ENCODE peak calls at places on chromosome 10, in ten cellular contexts. One of them, this sample, is unnamed.

GRCh38 chr10:1417574-1417973 is 319.8 kb downstream of the ADARB2 start:
- DNase-seq in OCI-LY7: no peak
- DNase-seq in right lobe of liver: no peak
- DNase-seq in GM12878: no peak
- DNase-seq in fibroblast of lung: no peak
- DNase-seq in prostate gland: no peak
- DNase-seq in heart left ventricle: no peak
- DNase-seq in Peyer's patch: no peak
- DNase-seq in substantia nigra: no peak
- DNase-seq in brain microvascular endothelial cell: no peak
- DNase-seq in this sample: no peak

GRCh38 chr10:121158988-121159579 is 307.9 kb downstream of the WDR11 start:
- DNase-seq in OCI-LY7: no peak
- DNase-seq in right lobe of liver: no peak
- DNase-seq in fibroblast of lung: no peak
- DNase-seq in GM12878: no peak
- DNase-seq in substantia nigra: no peak
- DNase-seq in brain microvascular endothelial cell: no peak
- DNase-seq in prostate gland: peak
- DNase-seq in heart left ventricle: no peak
- DNase-seq in Peyer's patch: peak
- DNase-seq in this sample: no peak

GRCh38 chr10:62618576-62619408 is 185.7 kb upstream of the ADO start:
- DNase-seq in Peyer's patch: peak
- DNase-seq in heart left ventricle: peak
- DNase-seq in GM12878: no peak
- DNase-seq in fibroblast of lung: peak
- DNase-seq in right lobe of liver: no peak
- DNase-seq in substantia nigra: no peak
- DNase-seq in prostate gland: peak
- DNase-seq in OCI-LY7: peak
- DNase-seq in brain microvascular endothelial cell: peak
- DNase-seq in this sample: no peak

GRCh38 chr10:35300063-35300699 is 36.1 kb upstream of the CCNY start:
- DNase-seq in fibroblast of lung: peak
- DNase-seq in heart left ventricle: peak
- DNase-seq in brain microvascular endothelial cell: peak
- DNase-seq in Peyer's patch: peak
- DNase-seq in OCI-LY7: no peak
- DNase-seq in GM12878: peak
- DNase-seq in prostate gland: no peak
- DNase-seq in right lobe of liver: no peak
- DNase-seq in substantia nigra: no peak
- DNase-seq in this sample: no peak

GRCh38 chr10:117163061-117163953 is 25.2 kb upstream of the VAX1 start:
- DNase-seq in Peyer's patch: no peak
- DNase-seq in OCI-LY7: no peak
- DNase-seq in fibroblast of lung: no peak
- DNase-seq in substantia nigra: no peak
- DNase-seq in brain microvascular endothelial cell: no peak
- DNase-seq in prostate gland: no peak
- DNase-seq in right lobe of liver: peak
- DNase-seq in GM12878: no peak
- DNase-seq in heart left ventricle: no peak
- DNase-seq in this sample: no peak

GRCh38 chr10:91350651-91351081 is 59.5 kb upstream of the HECTD2 start:
- DNase-seq in heart left ventricle: no peak
- DNase-seq in OCI-LY7: no peak
- DNase-seq in right lobe of liver: no peak
- DNase-seq in brain microvascular endothelial cell: no peak
- DNase-seq in GM12878: no peak
- DNase-seq in fibroblast of lung: no peak
- DNase-seq in prostate gland: no peak
- DNase-seq in Peyer's patch: no peak
- DNase-seq in substantia nigra: no peak
- DNase-seq in this sample: no peak

GRCh38 chr10:77586719-77587423 is 50.7 kb downstream of the KCNMA1 start:
- DNase-seq in heart left ventricle: no peak
- DNase-seq in OCI-LY7: no peak
- DNase-seq in Peyer's patch: peak
- DNase-seq in brain microvascular endothelial cell: peak
- DNase-seq in fibroblast of lung: peak
- DNase-seq in GM12878: no peak
- DNase-seq in substantia nigra: no peak
- DNase-seq in right lobe of liver: no peak
- DNase-seq in prostate gland: peak
- DNase-seq in this sample: peak

GRCh38 chr10:19592276-19592675 is 224.0 kb upstream of the PLXDC2 start:
- DNase-seq in heart left ventricle: no peak
- DNase-seq in substantia nigra: no peak
- DNase-seq in OCI-LY7: no peak
- DNase-seq in right lobe of liver: no peak
- DNase-seq in Peyer's patch: peak
- DNase-seq in GM12878: no peak
- DNase-seq in fibroblast of lung: no peak
- DNase-seq in prostate gland: no peak
- DNase-seq in brain microvascular endothelial cell: peak
- DNase-seq in this sample: no peak

DNA sequence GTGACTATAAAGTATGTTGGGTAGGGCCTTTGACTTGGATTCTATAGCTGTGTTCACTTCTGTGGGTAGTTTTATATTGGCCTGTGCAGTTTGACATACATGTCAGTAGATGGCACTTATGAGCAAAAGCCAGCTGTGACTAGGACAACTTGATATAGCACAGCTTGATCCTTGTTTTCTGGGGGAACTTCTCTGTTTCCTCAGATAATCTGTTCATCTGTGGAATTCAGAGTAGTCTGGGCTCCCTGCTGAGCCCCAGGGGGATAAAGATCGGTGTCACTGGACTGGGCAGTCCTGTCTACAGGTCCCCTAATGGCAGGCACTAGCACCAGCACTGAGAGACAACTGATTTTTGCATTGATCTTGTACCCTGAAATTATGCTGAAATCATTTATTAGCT is 25.4 kb downstream of the CYP2C9 start:
- DNase-seq in Peyer's patch: no peak
- DNase-seq in prostate gland: no peak
- DNase-seq in brain microvascular endothelial cell: peak
- DNase-seq in substantia nigra: no peak
- DNase-seq in right lobe of liver: no peak
- DNase-seq in GM12878: no peak
- DNase-seq in fibroblast of lung: peak
- DNase-seq in heart left ventricle: no peak
- DNase-seq in OCI-LY7: peak
- DNase-seq in this sample: no peak
- H3K27ac ChIP-seq in Peyer's patch: no peak
- H3K27ac ChIP-seq in prostate gland: no peak
- H3K27ac ChIP-seq in brain microvascular endothelial cell: no peak
- H3K27ac ChIP-seq in substantia nigra: no peak
- H3K27ac ChIP-seq in right lobe of liver: no peak
- H3K27ac ChIP-seq in GM12878: no peak
- H3K27ac ChIP-seq in fibroblast of lung: no peak
- H3K27ac ChIP-seq in heart left ventricle: no peak
- H3K27ac ChIP-seq in OCI-LY7: no peak
- H3K27ac ChIP-seq in this sample: no peak

GRCh38 chr10:22551966-22552365 is 162.4 kb downstream of the PIP4K2A start:
- DNase-seq in OCI-LY7: no peak
- DNase-seq in right lobe of liver: no peak
- DNase-seq in brain microvascular endothelial cell: no peak
- DNase-seq in prostate gland: no peak
- DNase-seq in fibroblast of lung: no peak
- DNase-seq in Peyer's patch: no peak
- DNase-seq in substantia nigra: no peak
- DNase-seq in heart left ventricle: no peak
- DNase-seq in GM12878: no peak
- DNase-seq in this sample: no peak
- H3K27ac ChIP-seq in OCI-LY7: no peak
- H3K27ac ChIP-seq in right lobe of liver: no peak
- H3K27ac ChIP-seq in brain microvascular endothelial cell: no peak
- H3K27ac ChIP-seq in prostate gland: no peak
- H3K27ac ChIP-seq in fibroblast of lung: no peak
- H3K27ac ChIP-seq in Peyer's patch: no peak
- H3K27ac ChIP-seq in substantia nigra: no peak
- H3K27ac ChIP-seq in heart left ventricle: no peak
- H3K27ac ChIP-seq in GM12878: no peak
- H3K27ac ChIP-seq in this sample: no peak

GRCh38 chr10:129904323-129904722 is 59.8 kb downstream of the EBF3 start:
- DNase-seq in brain microvascular endothelial cell: no peak
- DNase-seq in prostate gland: no peak
- DNase-seq in substantia nigra: no peak
- DNase-seq in fibroblast of lung: no peak
- DNase-seq in Peyer's patch: no peak
- DNase-seq in heart left ventricle: no peak
- DNase-seq in OCI-LY7: no peak
- DNase-seq in GM12878: no peak
- DNase-seq in right lobe of liver: no peak
- DNase-seq in this sample: no peak
- H3K27ac ChIP-seq in brain microvascular endothelial cell: no peak
- H3K27ac ChIP-seq in prostate gland: no peak
- H3K27ac ChIP-seq in substantia nigra: no peak
- H3K27ac ChIP-seq in fibroblast of lung: no peak
- H3K27ac ChIP-seq in Peyer's patch: no peak
- H3K27ac ChIP-seq in heart left ventricle: no peak
- H3K27ac ChIP-seq in OCI-LY7: no peak
- H3K27ac ChIP-seq in GM12878: no peak
- H3K27ac ChIP-seq in right lobe of liver: no peak
- H3K27ac ChIP-seq in this sample: no peak

DNA sequence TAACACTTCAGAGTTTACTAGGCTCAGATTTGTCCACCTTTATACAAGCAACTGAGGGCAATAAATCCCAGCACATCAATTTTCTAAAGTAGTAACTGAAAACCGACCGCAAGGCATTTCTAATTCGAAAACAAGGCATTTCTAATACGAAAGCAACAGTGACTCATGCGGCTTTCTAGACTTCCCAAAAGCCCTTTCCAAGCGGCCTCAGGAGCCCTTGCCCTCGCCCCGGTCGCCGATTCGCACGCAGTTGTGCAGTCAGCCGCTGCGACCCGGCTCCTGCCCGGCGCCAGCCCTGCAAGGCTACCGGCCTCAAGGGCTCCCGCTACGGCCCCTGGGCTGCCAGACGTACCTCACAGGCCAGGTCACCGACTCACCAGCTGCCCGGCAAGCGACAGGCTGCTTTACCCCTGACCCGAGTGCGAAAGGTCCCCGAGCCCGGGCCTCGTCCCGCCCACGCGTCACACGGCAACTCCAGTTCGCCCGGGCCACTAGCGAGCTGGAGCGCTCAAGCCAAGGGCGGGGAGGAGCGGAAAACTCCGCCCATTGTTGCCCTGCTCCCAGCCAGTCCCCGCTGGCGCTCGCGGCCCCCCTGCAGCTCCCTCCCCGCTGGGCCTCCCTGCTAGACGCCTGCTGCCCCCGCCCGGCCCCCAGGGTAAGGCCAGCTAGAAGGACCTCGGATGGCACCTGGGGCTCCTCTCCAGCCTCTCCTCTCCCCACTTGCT is 7.3 kb downstream of the NCOA4 start:
- DNase-seq in heart left ventricle: peak
- DNase-seq in substantia nigra: peak
- DNase-seq in right lobe of liver: peak
- DNase-seq in GM12878: peak
- DNase-seq in OCI-LY7: peak
- DNase-seq in prostate gland: peak
- DNase-seq in brain microvascular endothelial cell: peak
- DNase-seq in fibroblast of lung: peak
- DNase-seq in Peyer's patch: peak
- DNase-seq in this sample: peak
- H3K27ac ChIP-seq in heart left ventricle: peak
- H3K27ac ChIP-seq in substantia nigra: peak
- H3K27ac ChIP-seq in right lobe of liver: peak
- H3K27ac ChIP-seq in GM12878: peak
- H3K27ac ChIP-seq in OCI-LY7: no peak
- H3K27ac ChIP-seq in prostate gland: peak
- H3K27ac ChIP-seq in brain microvascular endothelial cell: peak
- H3K27ac ChIP-seq in fibroblast of lung: peak
- H3K27ac ChIP-seq in Peyer's patch: peak
- H3K27ac ChIP-seq in this sample: no peak

This sample was measured in aorta.